ENCODE peak calls at places on chromosomes 11 and 22, in nine cellular contexts. R is hepatocyte, U is psoas muscle, P is heart right ventricle, Z is tibial artery, Q is small intestine, L is neuronal stem cell, D is mesendoderm, V is body of pancreas. N is an unnamed sample. For H3K27me3, the result is how much of the 10 kb centered on the place peaks cover.

GRCh38 chr11:64141081-64141783 is 24.7 kb downstream of the MACROD1 start:
- DNase-seq in R (no peak), U (no peak), P (no peak), Z (no peak), Q (no peak), L (no peak), D (no peak), V (no peak), N (no peak)

GRCh38 chr11:17019231-17019630 is 5.0 kb upstream of the PLEKHA7 start:
- DNase-seq in R (no peak), U (no peak), P (no peak), Z (no peak), Q (peak), L (no peak), D (no peak), V (no peak), N (no peak)

GRCh38 chr22:17007852-17008731 is at the start of gene GAB4:
- DNase-seq in R (no peak), U (peak), P (no peak), Z (no peak), Q (no peak), L (no peak), D (no peak), V (no peak), N (no peak)

GRCh38 chr11:64095949-64096348 is 60.2 kb downstream of the FLRT1 start:
- DNase-seq in R (no peak), U (no peak), P (no peak), Z (no peak), Q (no peak), L (no peak), D (no peak), V (no peak), N (no peak)

GRCh38 chr22:43253839-43254238 is 66.9 kb upstream of the TTLL12 start:
- DNase-seq in R (no peak), U (no peak), P (no peak), Z (no peak), Q (no peak), L (no peak), D (peak), V (no peak), N (no peak)

GRCh38 chr11:70778828-70779365 is 380.6 kb downstream of the CTTN start:
- DNase-seq in R (no peak), U (no peak), P (no peak), Z (no peak), Q (no peak), L (no peak), D (no peak), V (no peak), N (no peak)

GRCh38 chr11:116267146-116267545 is 505.6 kb downstream of the BUD13 start:
- DNase-seq in R (no peak), U (no peak), P (no peak), Z (no peak), Q (no peak), L (no peak), D (no peak), V (no peak), N (no peak)

GRCh38 chr11:125305346-125305745 is 140.8 kb downstream of the PKNOX2 start:
- DNase-seq in R (no peak), U (no peak), P (no peak), Z (no peak), Q (no peak), L (no peak), D (no peak), V (no peak), N (no peak)

GRCh38 chr11:47967577-47968230 is 12.7 kb upstream of the PTPRJ start:
- DNase-seq in R (no peak), U (no peak), P (no peak), Z (no peak), Q (no peak), L (no peak), D (peak), V (no peak), N (no peak)

GRCh38 chr11:110172666-110173065 is 79.5 kb downstream of the ZC3H12C start:
- DNase-seq in R (no peak), U (no peak), P (no peak), Z (no peak), Q (no peak), L (no peak), D (no peak), V (no peak), N (no peak)

GRCh38 chr11:34351687-34352469 is 5.9 kb downstream of the ABTB2 start:
- DNase-seq in R (no peak), U (no peak), P (no peak), Z (no peak), Q (no peak), L (no peak), D (no peak), V (no peak), N (no peak)

GRCh38 chr22:25680949-25681348 is 61.0 kb upstream of the MYO18B start:
- DNase-seq in R (no peak), U (no peak), P (no peak), Z (no peak), Q (no peak), L (no peak), D (no peak), V (no peak), N (no peak)

GRCh38 chr11:2532704-2533641 is 88.2 kb downstream of the KCNQ1 start:
- DNase-seq in R (peak), U (peak), P (peak), Z (peak), Q (peak), L (peak), D (peak), V (peak), N (peak)

GRCh38 chr22:44325718-44326548 is 13.2 kb upstream of the SHISAL1 start:
- DNase-seq in R (no peak), U (no peak), P (no peak), Z (no peak), Q (peak), L (no peak), D (no peak), V (no peak), N (no peak)

GRCh38 chr22:26651840-26652239 is 5.5 kb upstream of the MIAT start:
- DNase-seq in R (no peak), U (no peak), P (no peak), Z (no peak), Q (no peak), L (no peak), D (no peak), V (no peak), N (no peak)

DNA sequence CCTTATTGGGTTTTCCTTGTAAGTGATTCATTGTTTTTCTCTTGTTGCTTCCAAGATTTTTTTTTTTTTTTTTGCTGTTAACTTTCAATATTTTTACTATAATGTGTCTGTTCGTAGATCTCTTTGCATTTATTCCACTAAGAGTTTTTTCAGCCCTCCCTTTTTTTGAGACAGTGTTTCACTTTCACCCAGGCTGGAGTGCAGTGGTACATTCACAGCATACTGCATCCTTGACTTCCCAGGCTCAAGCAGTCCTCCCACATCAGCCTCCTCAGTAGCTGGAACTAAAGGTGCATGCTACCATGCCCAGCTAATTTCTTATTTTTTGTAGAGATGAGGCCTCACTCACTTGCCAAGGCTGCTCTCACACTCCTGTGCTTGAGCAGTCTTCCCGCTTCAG is 1282.0 kb upstream of the CNTN5 start:
- DNase-seq in R (no peak), U (no peak), P (no peak), Z (no peak), Q (no peak), L (no peak), D (no peak), V (no peak), N (no peak)
- H3K27me3 ChIP-seq in R (under half), U (under half), P (under half), Z (under half), Q (under half), L (under half), D (under half), V (under half), N (under half)

GRCh38 chr22:37633693-37634504 is 5.6 kb upstream of the SH3BP1 start:
- DNase-seq in R (peak), U (peak), P (peak), Z (peak), Q (peak), L (peak), D (peak), V (peak), N (peak)

GRCh38 chr22:37634505-37635002 is 4.9 kb upstream of the SH3BP1 start:
- DNase-seq in R (no peak), U (no peak), P (peak), Z (no peak), Q (peak), L (no peak), D (peak), V (no peak), N (no peak)

GRCh38 chr22:37636949-37637273 is 2.6 kb upstream of the SH3BP1 start:
- DNase-seq in R (no peak), U (no peak), P (no peak), Z (no peak), Q (no peak), L (no peak), D (no peak), V (no peak), N (no peak)

GRCh38 chr22:37636186-37636948 is 3.1 kb upstream of the SH3BP1 start:
- DNase-seq in R (no peak), U (no peak), P (no peak), Z (no peak), Q (peak), L (no peak), D (peak), V (no peak), N (no peak)

DNA sequence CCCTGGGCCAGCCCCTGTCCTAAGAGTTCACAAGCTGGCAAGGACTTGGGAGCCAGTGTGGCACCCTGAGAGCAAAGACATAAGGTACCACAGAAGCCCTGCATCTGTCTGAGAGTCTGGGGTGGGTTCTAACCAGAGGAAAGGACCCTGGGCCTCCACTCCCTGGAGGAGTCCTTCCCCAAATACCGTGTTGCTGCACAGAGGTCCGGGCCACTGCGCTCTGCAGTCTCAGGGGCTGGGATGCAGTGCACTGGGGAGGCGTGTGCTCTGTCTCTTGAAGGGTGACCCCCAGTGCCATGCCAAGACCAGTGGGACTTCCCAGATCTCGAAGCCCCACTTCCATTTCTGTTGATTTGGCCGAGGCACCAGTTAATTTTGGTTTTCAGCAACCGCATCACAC is 4.3 kb upstream of the SH3BP1 start:
- DNase-seq in R (no peak), U (no peak), P (no peak), Z (no peak), Q (no peak), L (no peak), D (no peak), V (no peak), N (no peak)
- H3K4me3 ChIP-seq in R (no peak), U (no peak), P (no peak), Z (no peak), Q (no peak), L (no peak), D (no peak), V (no peak), N (no peak)

DNA sequence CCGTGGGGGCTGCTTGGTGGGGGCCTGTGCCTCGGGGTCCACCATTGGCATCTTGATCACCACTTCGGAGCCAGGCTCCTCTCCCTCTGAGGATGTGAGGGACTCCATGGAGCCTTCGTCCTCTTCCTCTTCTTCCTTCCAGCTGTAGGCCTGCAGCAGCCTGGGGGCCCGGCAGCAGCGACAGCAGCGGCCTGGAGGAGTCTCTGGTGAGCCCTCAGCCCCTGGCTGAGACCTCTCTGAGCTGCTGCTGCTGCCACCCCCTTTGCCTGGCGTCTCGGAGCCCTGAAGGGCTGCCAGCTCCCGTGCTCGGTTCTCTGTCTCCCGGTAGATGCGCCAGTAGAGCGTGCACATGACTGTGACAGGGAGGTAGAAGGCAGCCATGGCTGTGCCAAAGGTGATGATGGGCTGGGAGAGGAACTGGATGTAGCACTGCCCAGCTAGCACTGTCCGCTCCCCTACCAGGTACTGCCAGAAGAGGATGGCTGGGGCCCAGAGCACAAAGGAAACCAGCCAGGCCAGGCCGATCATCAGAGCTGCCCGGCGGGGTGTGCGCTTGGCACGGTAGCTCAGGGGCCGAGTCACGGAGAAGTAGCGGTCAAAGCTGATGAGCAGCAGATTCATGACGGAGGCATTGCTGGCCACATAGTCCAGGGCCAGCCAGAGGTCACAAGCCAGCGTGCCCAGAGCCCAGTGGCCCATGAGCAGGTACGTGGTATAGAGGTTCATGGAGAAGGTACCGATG is 10.9 kb downstream of the CHRM1 start:
- DNase-seq in R (no peak), U (no peak), P (no peak), Z (no peak), Q (no peak), L (no peak), D (no peak), V (no peak), N (no peak)
- H3K27ac ChIP-seq in R (no peak), U (no peak), P (peak), Z (no peak), Q (no peak), L (no peak), D (no peak), V (peak), N (no peak)

DNA sequence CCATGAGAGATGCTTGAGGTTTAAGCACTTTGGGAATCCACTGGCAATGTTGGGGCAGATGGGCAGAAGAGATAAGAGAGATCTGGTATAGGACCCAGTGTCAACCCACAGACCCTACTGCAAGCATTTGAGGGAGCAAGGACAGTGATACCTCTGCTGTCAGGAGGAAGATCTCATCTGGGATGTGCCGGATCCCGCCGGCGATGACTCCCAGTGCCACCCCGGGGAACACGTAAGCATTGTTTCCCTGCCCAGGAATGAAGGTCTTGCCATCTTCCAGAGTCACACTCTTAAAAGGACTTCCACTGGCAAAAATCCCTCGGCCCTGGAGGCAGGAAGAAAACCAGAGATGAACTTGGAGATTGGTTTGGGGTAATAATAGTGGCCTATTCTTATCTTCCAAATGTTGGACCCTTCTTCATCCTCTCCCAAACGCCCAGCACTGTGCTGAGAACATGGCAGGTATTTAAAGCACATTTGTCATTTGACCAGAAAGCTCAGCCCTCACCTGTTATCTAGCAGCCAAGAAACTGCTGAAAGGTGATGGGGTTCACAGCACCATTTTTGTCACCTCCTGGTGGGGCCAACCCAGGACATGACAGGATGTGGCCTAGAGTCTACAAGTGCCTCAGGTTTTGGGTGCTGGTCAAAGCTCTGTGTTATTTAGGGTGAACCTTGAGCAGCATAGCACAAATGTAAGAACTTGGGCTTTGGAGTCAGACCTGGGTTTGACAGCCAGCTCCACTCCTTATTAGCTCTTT is 71.7 kb downstream of the CCDC81 start:
- DNase-seq in R (no peak), U (no peak), P (no peak), Z (no peak), Q (no peak), L (no peak), D (no peak), V (no peak), N (no peak)
- H3K27me3 ChIP-seq in R (under half), U (under half), P (under half), Z (under half), Q (under half), L (under half), D (under half), V (under half), N (under half)

GRCh38 chr22:49935561-49935960 is 17.1 kb downstream of the CRELD2 start:
- DNase-seq in R (peak), U (no peak), P (no peak), Z (no peak), Q (no peak), L (no peak), D (no peak), V (no peak), N (no peak)

GRCh38 chr22:49936018-49936972 is 17.9 kb downstream of the CRELD2 start:
- DNase-seq in R (peak), U (peak), P (peak), Z (peak), Q (peak), L (no peak), D (peak), V (peak), N (peak)

GRCh38 chr22:49933236-49933921 is 14.9 kb downstream of the CRELD2 start:
- DNase-seq in R (peak), U (peak), P (peak), Z (peak), Q (no peak), L (no peak), D (no peak), V (peak), N (peak)

GRCh38 chr22:49934144-49934890 is 15.9 kb downstream of the CRELD2 start:
- DNase-seq in R (peak), U (peak), P (peak), Z (no peak), Q (no peak), L (no peak), D (no peak), V (peak), N (peak)

DNA sequence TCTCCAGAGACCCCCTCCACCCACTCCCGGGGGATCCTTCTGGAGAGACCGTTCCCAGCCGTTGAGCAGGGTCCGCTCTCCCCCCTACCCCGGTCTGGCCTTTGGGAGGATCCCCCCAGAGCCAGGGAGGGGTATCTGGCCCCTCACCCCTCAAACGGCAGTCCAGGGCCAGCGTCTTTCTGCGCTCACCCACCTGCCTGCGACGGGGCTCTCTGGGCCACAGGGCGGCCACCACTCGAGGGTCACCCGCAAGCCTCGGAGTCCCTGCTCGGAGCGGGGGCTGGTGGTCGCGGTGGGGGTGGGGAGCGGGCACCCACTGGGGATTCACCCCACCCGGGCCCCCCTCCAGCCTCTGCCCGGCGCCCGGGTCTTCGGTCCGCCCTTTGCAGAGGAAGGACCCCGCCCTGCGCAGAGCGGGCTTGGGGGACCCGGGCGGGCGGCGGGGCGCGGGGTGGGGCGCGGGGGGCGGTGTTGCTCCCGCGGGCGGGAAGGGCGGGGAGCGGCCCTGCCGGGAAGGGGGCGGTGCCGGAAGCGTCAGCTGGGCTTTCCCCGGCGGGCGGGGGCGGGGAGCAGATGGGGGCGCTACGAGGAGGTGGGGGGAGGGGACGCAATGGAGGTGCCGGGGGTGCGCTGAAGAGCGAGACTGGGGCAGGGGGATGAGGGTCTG is 16.6 kb downstream of the CRELD2 start:
- DNase-seq in R (peak), U (peak), P (peak), Z (peak), Q (no peak), L (no peak), D (no peak), V (peak), N (peak)
- H3K4me3 ChIP-seq in R (no peak), U (peak), P (peak), Z (peak), Q (peak), L (no peak), D (no peak), V (no peak), N (no peak)